ENCODE peak calls at places on chromosomes 1 and 21, in seven cellular contexts. A, N, Z, O, X, R and C are unnamed samples.

GRCh38 chr1:147722114-147722513 is 38.3 kb downstream of the GJA5 start:
- DNase-seq in N (no peak), A (no peak), R (no peak), X (no peak), Z (no peak), O (no peak), C (peak; percentile 26)

GRCh38 chr1:153260980-153261792 is 1.7 kb downstream of the LORICRIN start:
- DNase-seq in R (no peak), A (no peak), Z (no peak), X (peak; percentile 69), O (no peak), N (no peak), C (no peak)

GRCh38 chr1:232925421-232926202 is 24.8 kb upstream of the NTPCR start:
- DNase-seq in O (no peak), R (no peak), X (no peak), Z (no peak), A (no peak), N (no peak), C (no peak)

GRCh38 chr1:54883349-54884102 is 3.5 kb downstream of the DHCR24 start:
- DNase-seq in O (no peak), X (no peak), N (no peak), R (no peak), A (no peak), Z (peak; percentile 76), C (no peak)

GRCh38 chr1:147545133-147545532 is 3.8 kb downstream of the BCL9 start:
- DNase-seq in O (peak; percentile 56), Z (no peak), N (peak; percentile 66), X (no peak), A (no peak), R (peak; percentile 24), C (no peak)

GRCh38 chr1:4868521-4868920 is 214.1 kb downstream of the AJAP1 start:
- DNase-seq in R (no peak), N (no peak), O (no peak), A (no peak), Z (no peak), X (no peak), C (no peak)

GRCh38 chr1:77438239-77438913 is 156.6 kb downstream of the AK5 start:
- DNase-seq in N (no peak), Z (no peak), A (no peak), X (no peak), O (no peak), R (no peak), C (peak; percentile 18)

GRCh38 chr1:55781944-55782482 is 566.8 kb upstream of the USP24 start:
- DNase-seq in O (no peak), N (peak; percentile 32), A (no peak), Z (no peak), R (no peak), X (no peak), C (no peak)

GRCh38 chr21:45322231-45322959 is 34.7 kb upstream of the POFUT2 start:
- DNase-seq in A (no peak), O (no peak), N (no peak), R (no peak), X (no peak), Z (no peak), C (no peak)

GRCh38 chr1:53465023-53465957 is 6.1 kb downstream of the DMRTB1 start:
- DNase-seq in R (no peak), Z (no peak), N (no peak), X (peak; percentile 65), O (no peak), A (no peak), C (no peak)

GRCh38 chr1:192489046-192489445 is 86.5 kb upstream of the RGS1 start:
- DNase-seq in A (no peak), Z (no peak), X (peak; percentile 63), N (no peak), O (no peak), R (no peak), C (no peak)

GRCh38 chr1:112706505-112707216 is at the start of gene RHOC:
- DNase-seq in N (no peak), O (no peak), X (peak; percentile 95), R (no peak), A (peak; percentile 96), Z (no peak), C (no peak)

GRCh38 chr1:110440877-110441276 is 10.1 kb upstream of the PROK1 start:
- DNase-seq in A (no peak), O (no peak), N (no peak), R (no peak), Z (no peak), X (no peak), C (peak; percentile 36)

GRCh38 chr1:241079018-241079417 is 278.0 kb downstream of the RGS7 start:
- DNase-seq in Z (no peak), N (no peak), R (no peak), X (no peak), O (no peak), A (no peak), C (no peak)

GRCh38 chr1:33081554-33082305 is 777 bp downstream of the AZIN2 start:
- DNase-seq in O (no peak), R (no peak), A (no peak), N (no peak), X (no peak), Z (no peak), C (no peak)

GRCh38 chr1:7470904-7471638 is 300.0 kb upstream of the VAMP3 start:
- DNase-seq in R (peak; percentile 23), Z (no peak), X (peak; percentile 68), O (no peak), A (no peak), N (peak; percentile 90), C (peak; percentile 10)

GRCh38 chr1:70034403-70034802 is 171.0 kb downstream of the LRRC40 start:
- DNase-seq in N (peak; percentile 29), A (peak; percentile 47), O (no peak), Z (peak; percentile 13), X (peak; percentile 8), R (no peak), C (peak; percentile 67)

GRCh38 chr1:248852548-248852947 is 6.3 kb downstream of the ZNF692 start:
- DNase-seq in Z (no peak), A (no peak), R (no peak), O (no peak), X (no peak), N (no peak), C (no peak)

GRCh38 chr21:41743321-41744027 is 23.4 kb downstream of the RIPK4 start:
- DNase-seq in X (no peak), R (no peak), O (no peak), Z (no peak), A (no peak), N (no peak), C (no peak)

GRCh38 chr1:27006683-27007082 is 6.0 kb downstream of the TENT5B start:
- DNase-seq in O (no peak), Z (no peak), R (no peak), N (no peak), A (no peak), X (no peak), C (no peak)
- TF ChIP-seq JUND in O (no peak), Z (no peak), R (no peak), N (no peak), A (no peak), X (no peak), C (no peak)

DNA sequence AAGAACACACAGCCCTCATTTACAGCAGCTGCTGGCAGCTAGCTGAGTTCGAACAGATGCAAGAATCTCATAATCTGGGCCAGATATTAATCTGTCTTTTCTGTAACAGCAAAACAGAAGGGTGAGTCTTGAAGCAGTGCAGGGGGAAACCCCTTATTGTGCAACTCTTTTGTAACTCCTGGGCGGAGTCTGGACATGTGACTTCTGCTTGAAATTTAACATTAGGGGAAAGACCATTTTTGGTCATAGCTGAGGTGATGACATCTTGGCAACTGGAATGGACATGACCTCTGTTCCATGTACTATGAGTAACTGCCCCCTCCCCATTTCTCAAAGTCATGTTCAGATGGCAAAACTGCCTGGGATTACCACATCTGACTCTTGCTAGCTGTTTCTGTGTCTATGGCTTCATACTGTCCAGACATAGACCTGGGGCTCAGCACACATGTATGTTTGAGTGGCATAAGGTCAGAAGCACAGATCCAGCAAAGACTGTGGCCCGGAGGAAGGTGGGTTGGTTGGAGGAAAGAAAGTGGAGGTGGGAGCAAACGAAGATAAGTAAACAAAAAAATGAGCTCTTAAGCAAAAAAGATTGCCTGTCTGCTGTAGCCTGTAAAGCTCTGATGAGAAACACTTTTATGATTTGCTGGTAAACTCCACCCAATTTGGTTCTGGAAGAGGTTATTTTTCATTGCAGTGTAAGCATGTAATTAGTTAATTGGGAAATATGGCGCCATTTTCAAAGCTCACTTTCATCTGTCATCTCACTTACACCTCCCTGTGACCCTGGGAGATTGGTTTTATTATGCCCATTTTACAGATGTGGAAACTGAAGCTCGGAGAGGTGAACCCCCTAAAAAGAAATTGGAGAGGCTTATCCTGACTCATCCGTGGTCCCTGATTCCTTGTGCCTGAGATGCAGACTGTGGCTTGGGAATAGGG is 26.1 kb downstream of the ETS2 start:
- DNase-seq in N (peak; percentile 35), O (no peak), A (peak; percentile 52), R (peak; percentile 40), Z (peak; percentile 91), X (no peak), C (no peak)
- TF ChIP-seq JUND in N (no peak), O (no peak), A (peak; percentile 58), R (no peak), Z (peak; percentile 73), X (no peak), C (no peak)

GRCh38 chr1:234963904-234964702 is 164.5 kb downstream of the TOMM20 start:
- DNase-seq in O (no peak), Z (peak; percentile 77), A (no peak), X (no peak), R (no peak), N (no peak), C (no peak)

GRCh38 chr1:234961468-234962339 is 166.9 kb downstream of the TOMM20 start:
- DNase-seq in Z (no peak), R (no peak), X (no peak), N (no peak), O (no peak), A (no peak), C (peak; percentile 96)

GRCh38 chr1:234962340-234962989 is 166.2 kb downstream of the TOMM20 start:
- DNase-seq in Z (peak; percentile 67), O (no peak), N (no peak), A (peak; percentile 67), X (peak; percentile 50), R (peak; percentile 91), C (peak; percentile 94)

GRCh38 chr1:234965128-234965527 is 163.5 kb downstream of the TOMM20 start:
- DNase-seq in R (no peak), A (no peak), X (no peak), Z (no peak), N (no peak), O (no peak), C (no peak)

GRCh38 chr1:234963180-234963903 is 165.3 kb downstream of the TOMM20 start:
- DNase-seq in R (peak; percentile 97), X (no peak), N (no peak), O (no peak), Z (peak; percentile 99), A (peak; percentile 76), C (no peak)
- TF ChIP-seq JUND in R (no peak), X (no peak), N (no peak), O (no peak), Z (no peak), A (peak; percentile 54), C (peak; percentile 58)

DNA sequence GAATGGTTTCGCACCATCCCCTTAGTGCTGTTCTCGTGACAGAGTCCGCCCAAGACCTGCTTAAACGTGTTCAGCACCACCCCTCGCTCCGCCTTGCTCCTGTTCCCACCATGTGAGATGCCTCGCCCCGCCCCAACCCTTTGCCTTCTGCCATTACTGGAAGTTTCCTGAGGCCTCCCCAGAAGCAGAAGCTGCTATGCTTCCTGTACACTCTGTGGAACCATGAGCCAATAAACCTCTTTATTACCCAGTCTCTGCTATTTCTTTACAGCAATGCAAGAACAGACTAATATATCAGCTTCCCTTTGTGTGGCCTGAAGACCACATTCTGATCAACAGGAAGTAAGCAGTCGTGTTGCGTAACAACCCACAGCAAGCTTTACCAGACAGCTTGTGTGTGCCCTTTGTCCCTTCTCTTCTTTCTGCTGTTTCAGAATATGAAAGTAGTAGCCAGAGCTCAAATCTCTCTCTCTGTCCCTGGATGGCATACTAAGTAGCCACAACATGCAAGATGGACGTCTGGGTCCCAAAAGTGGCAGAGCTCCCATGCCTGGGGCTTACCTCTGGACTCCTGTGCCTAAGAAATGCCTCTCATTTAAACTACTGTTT is 14.1 kb downstream of the HENMT1 start:
- DNase-seq in A (no peak), O (no peak), R (no peak), N (no peak), X (no peak), Z (peak; percentile 84), C (peak; percentile 12)
- TF ChIP-seq JUND in A (no peak), O (no peak), R (no peak), N (no peak), X (no peak), Z (no peak), C (no peak)